ENCODE peak calls at places on chromosomes 3 and 15, in five cellular contexts. B is NCI-H1092 treated with DMSO at 0.1 percent for 48 hours, H is cardiac muscle cell, L is fibroblast of villous mesenchyme, S is body of pancreas. J is an unnamed sample.

GRCh38 chr3:138373695-138374094 is 25.3 kb downstream of the MRAS start:
- DNase-seq in B (no peak), H (no peak), L (no peak), S (no peak), J (no peak)

GRCh38 chr3:53044371-53045106 is 1.3 kb downstream of the SFMBT1 start:
- DNase-seq in B (no peak), H (no peak), L (peak), S (peak), J (peak)

GRCh38 chr15:22979069-22979698 is 984 bp downstream of the CYFIP1 start:
- DNase-seq in B (peak), H (peak), L (peak), S (peak), J (peak)

GRCh38 chr3:126035362-126036050 is 48.4 kb downstream of the SLC41A3 start:
- DNase-seq in B (no peak), H (no peak), L (no peak), S (no peak), J (no peak)

GRCh38 chr3:172717493-172718088 is 6.7 kb upstream of the NCEH1 start:
- DNase-seq in B (no peak), H (no peak), L (no peak), S (no peak), J (no peak)

GRCh38 chr3:29475305-29475825 is 194.5 kb downstream of the RBMS3 start:
- DNase-seq in B (no peak), H (no peak), L (peak), S (no peak), J (no peak)

GRCh38 chr15:32844118-32844711 is 126.4 kb downstream of the GREM1 start:
- DNase-seq in B (peak), H (peak), L (peak), S (no peak), J (no peak)

GRCh38 chr3:155323063-155323666 is 29.7 kb upstream of the STRIT1 start:
- DNase-seq in B (peak), H (peak), L (peak), S (peak), J (peak)

GRCh38 chr3:127049390-127049789 is 66.5 kb downstream of the PLXNA1 start:
- DNase-seq in B (no peak), H (no peak), L (no peak), S (no peak), J (peak)

GRCh38 chr15:68818088-68818670 is 2.5 kb downstream of the ANP32A start:
- DNase-seq in B (peak), H (peak), L (peak), S (peak), J (peak)

GRCh38 chr3:72238836-72239235 is 453.9 kb upstream of the PROK2 start:
- DNase-seq in B (no peak), H (no peak), L (no peak), S (no peak), J (no peak)

GRCh38 chr15:64521201-64521600 is 60.8 kb downstream of the ZNF609 start:
- DNase-seq in B (no peak), H (no peak), L (no peak), S (peak), J (no peak)

GRCh38 chr3:179713643-179714090 is 60.8 kb downstream of the USP13 start:
- DNase-seq in B (no peak), H (no peak), L (peak), S (no peak), J (peak)

GRCh38 chr15:90141646-90142045 is 39.4 kb upstream of the IDH2 start:
- DNase-seq in B (no peak), H (no peak), L (peak), S (no peak), J (no peak)

GRCh38 chr3:71122641-71123040 is 460.9 kb downstream of the FOXP1 start:
- DNase-seq in B (no peak), H (no peak), L (no peak), S (no peak), J (no peak)

GRCh38 chr15:69225355-69226027 is 65.1 kb downstream of the GLCE start:
- DNase-seq in B (no peak), H (peak), L (peak), S (no peak), J (peak)

GRCh38 chr3:12507871-12508281 is 23.6 kb downstream of the TSEN2 start:
- DNase-seq in B (no peak), H (no peak), L (peak), S (no peak), J (no peak)

GRCh38 chr3:138227650-138228049 is 40.5 kb downstream of the ARMC8 start:
- DNase-seq in B (no peak), H (no peak), L (peak), S (no peak), J (no peak)

GRCh38 chr3:172034786-172035685 is 4.3 kb upstream of the FNDC3B start:
- DNase-seq in B (peak), H (no peak), L (no peak), S (peak), J (peak)

GRCh38 chr3:4741404-4742307 is 237.6 kb upstream of the BHLHE40 start:
- DNase-seq in B (no peak), H (no peak), L (peak), S (peak), J (peak)

GRCh38 chr3:57596495-57597239 is 477 bp downstream of the ARF4 start:
- DNase-seq in B (peak), H (peak), L (peak), S (peak), J (peak)

GRCh38 chr3:185649414-185649813 is 63.3 kb downstream of the SENP2 start:
- DNase-seq in B (no peak), H (no peak), L (no peak), S (no peak), J (no peak)

GRCh38 chr15:71801935-71802655 is 8.3 kb upstream of the NR2E3 start:
- DNase-seq in B (no peak), H (no peak), L (no peak), S (no peak), J (no peak)

GRCh38 chr3:102092617-102093466 is 243.5 kb downstream of the NFKBIZ start:
- DNase-seq in B (no peak), H (peak), L (no peak), S (no peak), J (peak)

GRCh38 chr3:53740946-53741345 is 105.3 kb downstream of the CHDH start:
- DNase-seq in B (no peak), H (no peak), L (no peak), S (no peak), J (no peak)

GRCh38 chr3:4314688-4315087 is 11.5 kb downstream of the SETMAR start:
- DNase-seq in B (no peak), H (no peak), L (no peak), S (no peak), J (no peak)

GRCh38 chr3:87225659-87226058 is 1.4 kb upstream of the CHMP2B start:
- DNase-seq in B (peak), H (no peak), L (no peak), S (peak), J (no peak)

GRCh38 chr3:194562986-194563385 is 70.2 kb downstream of the TMEM44 start:
- DNase-seq in B (no peak), H (no peak), L (no peak), S (no peak), J (no peak)

GRCh38 chr3:48429416-48430358 is at the start of gene PLXNB1:
- DNase-seq in B (peak), H (peak), L (peak), S (peak), J (peak)

GRCh38 chr3:96430019-96430541 is 384.3 kb upstream of the EPHA6 start:
- DNase-seq in B (no peak), H (no peak), L (no peak), S (no peak), J (no peak)

GRCh38 chr3:70763894-70764293 is 451.5 kb upstream of the MDFIC2 start:
- DNase-seq in B (no peak), H (no peak), L (no peak), S (no peak), J (no peak)

GRCh38 chr3:172103724-172104123 is 64.3 kb downstream of the FNDC3B start:
- DNase-seq in B (no peak), H (peak), L (no peak), S (no peak), J (peak)

GRCh38 chr3:184039414-184039813 is 7.9 kb downstream of the HTR3D start:
- DNase-seq in B (no peak), H (no peak), L (peak), S (no peak), J (no peak)

GRCh38 chr3:111069974-111070751 is 1.5 kb upstream of the NECTIN3 start:
- DNase-seq in B (no peak), H (peak), L (peak), S (peak), J (peak)

GRCh38 chr15:47726399-47726823 is 9.1 kb downstream of the SEMA6D start:
- DNase-seq in B (no peak), H (no peak), L (no peak), S (no peak), J (no peak)

GRCh38 chr3:176767385-176767784 is 429.9 kb downstream of the TBL1XR1 start:
- DNase-seq in B (no peak), H (no peak), L (peak), S (peak), J (peak)

GRCh38 chr3:13543251-13543650 is 5.7 kb upstream of the FBLN2 start:
- DNase-seq in B (no peak), H (no peak), L (peak), S (peak), J (no peak)

J was measured in Caki2.